ENCODE peak calls at places on chromosomes 6 and 20, in ten cellular contexts. One of them, this sample, is unnamed.

GRCh38 chr20:58482416-58482815 is 32.8 kb downstream of the APCDD1L start:
- DNase-seq in fibroblast of the aortic adventitia: no peak
- DNase-seq in caudate nucleus: no peak
- DNase-seq in germinal center: no peak
- DNase-seq in RPMI7951: peak
- DNase-seq in stimulated activated CD8-positive, alpha-beta memory T cell treated with anti-CD3 and anti-CD28 coated beads, Interleukin-15, amount 100 ng/mL, for 24 hours: no peak
- DNase-seq in stimulated activated CD4-positive, alpha-beta T cell treated with anti-CD3 and anti-CD28 coated beads, Interleukin-12 subunit alpha, Interleukin-12 subunit beta, amount 100 ng/mL, for 24 hours: no peak
- DNase-seq in activated T-cell treated with anti-CD3 and anti-CD28 coated beads for 1 hour: no peak
- DNase-seq in PC-3: no peak
- DNase-seq in H9: peak
- DNase-seq in this sample: peak

GRCh38 chr6:56555438-56555872 is 87.2 kb downstream of the DST start:
- DNase-seq in fibroblast of the aortic adventitia: peak
- DNase-seq in caudate nucleus: no peak
- DNase-seq in germinal center: no peak
- DNase-seq in RPMI7951: no peak
- DNase-seq in stimulated activated CD8-positive, alpha-beta memory T cell treated with anti-CD3 and anti-CD28 coated beads, Interleukin-15, amount 100 ng/mL, for 24 hours: no peak
- DNase-seq in stimulated activated CD4-positive, alpha-beta T cell treated with anti-CD3 and anti-CD28 coated beads, Interleukin-12 subunit alpha, Interleukin-12 subunit beta, amount 100 ng/mL, for 24 hours: no peak
- DNase-seq in activated T-cell treated with anti-CD3 and anti-CD28 coated beads for 1 hour: no peak
- DNase-seq in PC-3: no peak
- DNase-seq in H9: no peak
- DNase-seq in this sample: no peak

GRCh38 chr6:79665725-79666551 is 34.8 kb downstream of the SH3BGRL2 start:
- DNase-seq in fibroblast of the aortic adventitia: no peak
- DNase-seq in caudate nucleus: no peak
- DNase-seq in germinal center: no peak
- DNase-seq in RPMI7951: no peak
- DNase-seq in stimulated activated CD8-positive, alpha-beta memory T cell treated with anti-CD3 and anti-CD28 coated beads, Interleukin-15, amount 100 ng/mL, for 24 hours: no peak
- DNase-seq in stimulated activated CD4-positive, alpha-beta T cell treated with anti-CD3 and anti-CD28 coated beads, Interleukin-12 subunit alpha, Interleukin-12 subunit beta, amount 100 ng/mL, for 24 hours: no peak
- DNase-seq in activated T-cell treated with anti-CD3 and anti-CD28 coated beads for 1 hour: no peak
- DNase-seq in PC-3: no peak
- DNase-seq in H9: no peak
- DNase-seq in this sample: no peak

GRCh38 chr6:90458353-90459224 is 128.3 kb downstream of the MAP3K7 start:
- DNase-seq in fibroblast of the aortic adventitia: peak
- DNase-seq in caudate nucleus: no peak
- DNase-seq in germinal center: peak
- DNase-seq in RPMI7951: no peak
- DNase-seq in stimulated activated CD8-positive, alpha-beta memory T cell treated with anti-CD3 and anti-CD28 coated beads, Interleukin-15, amount 100 ng/mL, for 24 hours: no peak
- DNase-seq in stimulated activated CD4-positive, alpha-beta T cell treated with anti-CD3 and anti-CD28 coated beads, Interleukin-12 subunit alpha, Interleukin-12 subunit beta, amount 100 ng/mL, for 24 hours: peak
- DNase-seq in activated T-cell treated with anti-CD3 and anti-CD28 coated beads for 1 hour: no peak
- DNase-seq in PC-3: no peak
- DNase-seq in H9: no peak
- DNase-seq in this sample: no peak

GRCh38 chr20:17771206-17772004 is 71.6 kb downstream of the BANF2 start:
- DNase-seq in fibroblast of the aortic adventitia: no peak
- DNase-seq in caudate nucleus: no peak
- DNase-seq in germinal center: no peak
- DNase-seq in RPMI7951: peak
- DNase-seq in stimulated activated CD8-positive, alpha-beta memory T cell treated with anti-CD3 and anti-CD28 coated beads, Interleukin-15, amount 100 ng/mL, for 24 hours: no peak
- DNase-seq in stimulated activated CD4-positive, alpha-beta T cell treated with anti-CD3 and anti-CD28 coated beads, Interleukin-12 subunit alpha, Interleukin-12 subunit beta, amount 100 ng/mL, for 24 hours: no peak
- DNase-seq in activated T-cell treated with anti-CD3 and anti-CD28 coated beads for 1 hour: no peak
- DNase-seq in PC-3: no peak
- DNase-seq in H9: no peak
- DNase-seq in this sample: no peak

GRCh38 chr6:145887969-145888368 is 73.4 kb upstream of the FBXO30 start:
- DNase-seq in fibroblast of the aortic adventitia: peak
- DNase-seq in caudate nucleus: no peak
- DNase-seq in germinal center: no peak
- DNase-seq in RPMI7951: peak
- DNase-seq in stimulated activated CD8-positive, alpha-beta memory T cell treated with anti-CD3 and anti-CD28 coated beads, Interleukin-15, amount 100 ng/mL, for 24 hours: no peak
- DNase-seq in stimulated activated CD4-positive, alpha-beta T cell treated with anti-CD3 and anti-CD28 coated beads, Interleukin-12 subunit alpha, Interleukin-12 subunit beta, amount 100 ng/mL, for 24 hours: no peak
- DNase-seq in activated T-cell treated with anti-CD3 and anti-CD28 coated beads for 1 hour: peak
- DNase-seq in PC-3: peak
- DNase-seq in H9: no peak
- DNase-seq in this sample: no peak

GRCh38 chr20:15846446-15846845 is 726.8 kb downstream of the KIF16B start:
- DNase-seq in fibroblast of the aortic adventitia: peak
- DNase-seq in caudate nucleus: no peak
- DNase-seq in germinal center: no peak
- DNase-seq in RPMI7951: no peak
- DNase-seq in stimulated activated CD8-positive, alpha-beta memory T cell treated with anti-CD3 and anti-CD28 coated beads, Interleukin-15, amount 100 ng/mL, for 24 hours: no peak
- DNase-seq in stimulated activated CD4-positive, alpha-beta T cell treated with anti-CD3 and anti-CD28 coated beads, Interleukin-12 subunit alpha, Interleukin-12 subunit beta, amount 100 ng/mL, for 24 hours: no peak
- DNase-seq in activated T-cell treated with anti-CD3 and anti-CD28 coated beads for 1 hour: no peak
- DNase-seq in PC-3: no peak
- DNase-seq in H9: no peak
- DNase-seq in this sample: no peak

GRCh38 chr20:25355191-25355590 is 35.4 kb downstream of the ABHD12 start:
- DNase-seq in fibroblast of the aortic adventitia: no peak
- DNase-seq in caudate nucleus: no peak
- DNase-seq in germinal center: no peak
- DNase-seq in RPMI7951: no peak
- DNase-seq in stimulated activated CD8-positive, alpha-beta memory T cell treated with anti-CD3 and anti-CD28 coated beads, Interleukin-15, amount 100 ng/mL, for 24 hours: no peak
- DNase-seq in stimulated activated CD4-positive, alpha-beta T cell treated with anti-CD3 and anti-CD28 coated beads, Interleukin-12 subunit alpha, Interleukin-12 subunit beta, amount 100 ng/mL, for 24 hours: no peak
- DNase-seq in activated T-cell treated with anti-CD3 and anti-CD28 coated beads for 1 hour: no peak
- DNase-seq in PC-3: no peak
- DNase-seq in H9: no peak
- DNase-seq in this sample: no peak

GRCh38 chr20:50283922-50284810 is 93.5 kb downstream of the CEBPB start:
- DNase-seq in fibroblast of the aortic adventitia: no peak
- DNase-seq in caudate nucleus: no peak
- DNase-seq in germinal center: peak
- DNase-seq in RPMI7951: peak
- DNase-seq in stimulated activated CD8-positive, alpha-beta memory T cell treated with anti-CD3 and anti-CD28 coated beads, Interleukin-15, amount 100 ng/mL, for 24 hours: no peak
- DNase-seq in stimulated activated CD4-positive, alpha-beta T cell treated with anti-CD3 and anti-CD28 coated beads, Interleukin-12 subunit alpha, Interleukin-12 subunit beta, amount 100 ng/mL, for 24 hours: no peak
- DNase-seq in activated T-cell treated with anti-CD3 and anti-CD28 coated beads for 1 hour: no peak
- DNase-seq in PC-3: peak
- DNase-seq in H9: no peak
- DNase-seq in this sample: no peak

GRCh38 chr20:11394145-11394833 is 523.4 kb upstream of the BTBD3 start:
- DNase-seq in fibroblast of the aortic adventitia: peak
- DNase-seq in caudate nucleus: no peak
- DNase-seq in germinal center: no peak
- DNase-seq in RPMI7951: peak
- DNase-seq in stimulated activated CD8-positive, alpha-beta memory T cell treated with anti-CD3 and anti-CD28 coated beads, Interleukin-15, amount 100 ng/mL, for 24 hours: no peak
- DNase-seq in stimulated activated CD4-positive, alpha-beta T cell treated with anti-CD3 and anti-CD28 coated beads, Interleukin-12 subunit alpha, Interleukin-12 subunit beta, amount 100 ng/mL, for 24 hours: no peak
- DNase-seq in activated T-cell treated with anti-CD3 and anti-CD28 coated beads for 1 hour: no peak
- DNase-seq in PC-3: peak
- DNase-seq in H9: no peak
- DNase-seq in this sample: no peak

GRCh38 chr20:60792941-60793340 is 459.1 kb upstream of the CDH4 start:
- DNase-seq in fibroblast of the aortic adventitia: no peak
- DNase-seq in caudate nucleus: no peak
- DNase-seq in germinal center: no peak
- DNase-seq in RPMI7951: no peak
- DNase-seq in stimulated activated CD8-positive, alpha-beta memory T cell treated with anti-CD3 and anti-CD28 coated beads, Interleukin-15, amount 100 ng/mL, for 24 hours: no peak
- DNase-seq in stimulated activated CD4-positive, alpha-beta T cell treated with anti-CD3 and anti-CD28 coated beads, Interleukin-12 subunit alpha, Interleukin-12 subunit beta, amount 100 ng/mL, for 24 hours: no peak
- DNase-seq in activated T-cell treated with anti-CD3 and anti-CD28 coated beads for 1 hour: no peak
- DNase-seq in PC-3: no peak
- DNase-seq in H9: no peak
- DNase-seq in this sample: no peak

GRCh38 chr6:170360476-170360875 is 53.9 kb downstream of the FAM120B start:
- DNase-seq in fibroblast of the aortic adventitia: peak
- DNase-seq in caudate nucleus: no peak
- DNase-seq in germinal center: no peak
- DNase-seq in RPMI7951: peak
- DNase-seq in stimulated activated CD8-positive, alpha-beta memory T cell treated with anti-CD3 and anti-CD28 coated beads, Interleukin-15, amount 100 ng/mL, for 24 hours: no peak
- DNase-seq in stimulated activated CD4-positive, alpha-beta T cell treated with anti-CD3 and anti-CD28 coated beads, Interleukin-12 subunit alpha, Interleukin-12 subunit beta, amount 100 ng/mL, for 24 hours: no peak
- DNase-seq in activated T-cell treated with anti-CD3 and anti-CD28 coated beads for 1 hour: no peak
- DNase-seq in PC-3: no peak
- DNase-seq in H9: no peak
- DNase-seq in this sample: peak

GRCh38 chr6:118280210-118280609 is 267.9 kb upstream of the PLN start:
- DNase-seq in fibroblast of the aortic adventitia: no peak
- DNase-seq in caudate nucleus: no peak
- DNase-seq in germinal center: no peak
- DNase-seq in RPMI7951: peak
- DNase-seq in stimulated activated CD8-positive, alpha-beta memory T cell treated with anti-CD3 and anti-CD28 coated beads, Interleukin-15, amount 100 ng/mL, for 24 hours: no peak
- DNase-seq in stimulated activated CD4-positive, alpha-beta T cell treated with anti-CD3 and anti-CD28 coated beads, Interleukin-12 subunit alpha, Interleukin-12 subunit beta, amount 100 ng/mL, for 24 hours: no peak
- DNase-seq in activated T-cell treated with anti-CD3 and anti-CD28 coated beads for 1 hour: no peak
- DNase-seq in PC-3: no peak
- DNase-seq in H9: no peak
- DNase-seq in this sample: no peak

GRCh38 chr20:25294459-25295385 is 46.8 kb downstream of the PYGB start:
- DNase-seq in fibroblast of the aortic adventitia: peak
- DNase-seq in caudate nucleus: peak
- DNase-seq in germinal center: peak
- DNase-seq in RPMI7951: peak
- DNase-seq in stimulated activated CD8-positive, alpha-beta memory T cell treated with anti-CD3 and anti-CD28 coated beads, Interleukin-15, amount 100 ng/mL, for 24 hours: peak
- DNase-seq in stimulated activated CD4-positive, alpha-beta T cell treated with anti-CD3 and anti-CD28 coated beads, Interleukin-12 subunit alpha, Interleukin-12 subunit beta, amount 100 ng/mL, for 24 hours: peak
- DNase-seq in activated T-cell treated with anti-CD3 and anti-CD28 coated beads for 1 hour: peak
- DNase-seq in PC-3: peak
- DNase-seq in H9: peak
- DNase-seq in this sample: no peak

GRCh38 chr6:85285146-85285545 is 164.7 kb upstream of the NT5E start:
- DNase-seq in fibroblast of the aortic adventitia: no peak
- DNase-seq in caudate nucleus: no peak
- DNase-seq in germinal center: no peak
- DNase-seq in RPMI7951: no peak
- DNase-seq in stimulated activated CD8-positive, alpha-beta memory T cell treated with anti-CD3 and anti-CD28 coated beads, Interleukin-15, amount 100 ng/mL, for 24 hours: no peak
- DNase-seq in stimulated activated CD4-positive, alpha-beta T cell treated with anti-CD3 and anti-CD28 coated beads, Interleukin-12 subunit alpha, Interleukin-12 subunit beta, amount 100 ng/mL, for 24 hours: no peak
- DNase-seq in activated T-cell treated with anti-CD3 and anti-CD28 coated beads for 1 hour: no peak
- DNase-seq in PC-3: no peak
- DNase-seq in H9: no peak
- DNase-seq in this sample: no peak

GRCh38 chr6:7707787-7708186 is 18.1 kb upstream of the BMP6 start:
- DNase-seq in fibroblast of the aortic adventitia: peak
- DNase-seq in caudate nucleus: no peak
- DNase-seq in germinal center: no peak
- DNase-seq in RPMI7951: no peak
- DNase-seq in stimulated activated CD8-positive, alpha-beta memory T cell treated with anti-CD3 and anti-CD28 coated beads, Interleukin-15, amount 100 ng/mL, for 24 hours: no peak
- DNase-seq in stimulated activated CD4-positive, alpha-beta T cell treated with anti-CD3 and anti-CD28 coated beads, Interleukin-12 subunit alpha, Interleukin-12 subunit beta, amount 100 ng/mL, for 24 hours: no peak
- DNase-seq in activated T-cell treated with anti-CD3 and anti-CD28 coated beads for 1 hour: no peak
- DNase-seq in PC-3: peak
- DNase-seq in H9: no peak
- DNase-seq in this sample: no peak

GRCh38 chr20:7912551-7912950 is 27.7 kb downstream of the HAO1 start:
- DNase-seq in fibroblast of the aortic adventitia: no peak
- DNase-seq in caudate nucleus: no peak
- DNase-seq in germinal center: no peak
- DNase-seq in RPMI7951: peak
- DNase-seq in stimulated activated CD8-positive, alpha-beta memory T cell treated with anti-CD3 and anti-CD28 coated beads, Interleukin-15, amount 100 ng/mL, for 24 hours: no peak
- DNase-seq in stimulated activated CD4-positive, alpha-beta T cell treated with anti-CD3 and anti-CD28 coated beads, Interleukin-12 subunit alpha, Interleukin-12 subunit beta, amount 100 ng/mL, for 24 hours: no peak
- DNase-seq in activated T-cell treated with anti-CD3 and anti-CD28 coated beads for 1 hour: no peak
- DNase-seq in PC-3: peak
- DNase-seq in H9: no peak
- DNase-seq in this sample: no peak

GRCh38 chr20:25507385-25508082 is 77.8 kb downstream of the NINL start:
- DNase-seq in fibroblast of the aortic adventitia: no peak
- DNase-seq in caudate nucleus: no peak
- DNase-seq in germinal center: no peak
- DNase-seq in RPMI7951: no peak
- DNase-seq in stimulated activated CD8-positive, alpha-beta memory T cell treated with anti-CD3 and anti-CD28 coated beads, Interleukin-15, amount 100 ng/mL, for 24 hours: no peak
- DNase-seq in stimulated activated CD4-positive, alpha-beta T cell treated with anti-CD3 and anti-CD28 coated beads, Interleukin-12 subunit alpha, Interleukin-12 subunit beta, amount 100 ng/mL, for 24 hours: no peak
- DNase-seq in activated T-cell treated with anti-CD3 and anti-CD28 coated beads for 1 hour: no peak
- DNase-seq in PC-3: no peak
- DNase-seq in H9: no peak
- DNase-seq in this sample: no peak

GRCh38 chr20:1377341-1377871 is 15.4 kb downstream of the FKBP1A start:
- DNase-seq in fibroblast of the aortic adventitia: no peak
- DNase-seq in caudate nucleus: no peak
- DNase-seq in germinal center: no peak
- DNase-seq in RPMI7951: no peak
- DNase-seq in stimulated activated CD8-positive, alpha-beta memory T cell treated with anti-CD3 and anti-CD28 coated beads, Interleukin-15, amount 100 ng/mL, for 24 hours: no peak
- DNase-seq in stimulated activated CD4-positive, alpha-beta T cell treated with anti-CD3 and anti-CD28 coated beads, Interleukin-12 subunit alpha, Interleukin-12 subunit beta, amount 100 ng/mL, for 24 hours: no peak
- DNase-seq in activated T-cell treated with anti-CD3 and anti-CD28 coated beads for 1 hour: no peak
- DNase-seq in PC-3: peak
- DNase-seq in H9: no peak
- DNase-seq in this sample: no peak

GRCh38 chr20:50111120-50111828 is 1.7 kb downstream of the UBE2V1 start:
- DNase-seq in fibroblast of the aortic adventitia: peak
- DNase-seq in caudate nucleus: no peak
- DNase-seq in germinal center: no peak
- DNase-seq in RPMI7951: peak
- DNase-seq in stimulated activated CD8-positive, alpha-beta memory T cell treated with anti-CD3 and anti-CD28 coated beads, Interleukin-15, amount 100 ng/mL, for 24 hours: no peak
- DNase-seq in stimulated activated CD4-positive, alpha-beta T cell treated with anti-CD3 and anti-CD28 coated beads, Interleukin-12 subunit alpha, Interleukin-12 subunit beta, amount 100 ng/mL, for 24 hours: peak
- DNase-seq in activated T-cell treated with anti-CD3 and anti-CD28 coated beads for 1 hour: no peak
- DNase-seq in PC-3: peak
- DNase-seq in H9: no peak
- DNase-seq in this sample: no peak

GRCh38 chr20:59518881-59519706 is 85.2 kb upstream of the PHACTR3 start:
- DNase-seq in fibroblast of the aortic adventitia: peak
- DNase-seq in caudate nucleus: no peak
- DNase-seq in germinal center: peak
- DNase-seq in RPMI7951: peak
- DNase-seq in stimulated activated CD8-positive, alpha-beta memory T cell treated with anti-CD3 and anti-CD28 coated beads, Interleukin-15, amount 100 ng/mL, for 24 hours: no peak
- DNase-seq in stimulated activated CD4-positive, alpha-beta T cell treated with anti-CD3 and anti-CD28 coated beads, Interleukin-12 subunit alpha, Interleukin-12 subunit beta, amount 100 ng/mL, for 24 hours: no peak
- DNase-seq in activated T-cell treated with anti-CD3 and anti-CD28 coated beads for 1 hour: no peak
- DNase-seq in PC-3: peak
- DNase-seq in H9: peak
- DNase-seq in this sample: no peak

GRCh38 chr6:83594936-83595335 is 82.6 kb downstream of the PRSS35 start:
- DNase-seq in fibroblast of the aortic adventitia: no peak
- DNase-seq in caudate nucleus: no peak
- DNase-seq in germinal center: no peak
- DNase-seq in RPMI7951: no peak
- DNase-seq in stimulated activated CD8-positive, alpha-beta memory T cell treated with anti-CD3 and anti-CD28 coated beads, Interleukin-15, amount 100 ng/mL, for 24 hours: no peak
- DNase-seq in stimulated activated CD4-positive, alpha-beta T cell treated with anti-CD3 and anti-CD28 coated beads, Interleukin-12 subunit alpha, Interleukin-12 subunit beta, amount 100 ng/mL, for 24 hours: no peak
- DNase-seq in activated T-cell treated with anti-CD3 and anti-CD28 coated beads for 1 hour: no peak
- DNase-seq in PC-3: no peak
- DNase-seq in H9: no peak
- DNase-seq in this sample: no peak

GRCh38 chr6:34055223-34055933 is 90.5 kb downstream of the GRM4 start:
- DNase-seq in fibroblast of the aortic adventitia: peak
- DNase-seq in caudate nucleus: no peak
- DNase-seq in germinal center: peak
- DNase-seq in RPMI7951: peak
- DNase-seq in stimulated activated CD8-positive, alpha-beta memory T cell treated with anti-CD3 and anti-CD28 coated beads, Interleukin-15, amount 100 ng/mL, for 24 hours: peak
- DNase-seq in stimulated activated CD4-positive, alpha-beta T cell treated with anti-CD3 and anti-CD28 coated beads, Interleukin-12 subunit alpha, Interleukin-12 subunit beta, amount 100 ng/mL, for 24 hours: peak
- DNase-seq in activated T-cell treated with anti-CD3 and anti-CD28 coated beads for 1 hour: peak
- DNase-seq in PC-3: peak
- DNase-seq in H9: peak
- DNase-seq in this sample: peak

GRCh38 chr6:55794136-55794812 is 81.1 kb downstream of the BMP5 start:
- DNase-seq in fibroblast of the aortic adventitia: peak
- DNase-seq in caudate nucleus: no peak
- DNase-seq in germinal center: no peak
- DNase-seq in RPMI7951: peak
- DNase-seq in stimulated activated CD8-positive, alpha-beta memory T cell treated with anti-CD3 and anti-CD28 coated beads, Interleukin-15, amount 100 ng/mL, for 24 hours: no peak
- DNase-seq in stimulated activated CD4-positive, alpha-beta T cell treated with anti-CD3 and anti-CD28 coated beads, Interleukin-12 subunit alpha, Interleukin-12 subunit beta, amount 100 ng/mL, for 24 hours: no peak
- DNase-seq in activated T-cell treated with anti-CD3 and anti-CD28 coated beads for 1 hour: no peak
- DNase-seq in PC-3: peak
- DNase-seq in H9: no peak
- DNase-seq in this sample: no peak

GRCh38 chr6:17035257-17035757 is 66.5 kb upstream of the STMND1 start:
- DNase-seq in fibroblast of the aortic adventitia: no peak
- DNase-seq in caudate nucleus: no peak
- DNase-seq in germinal center: no peak
- DNase-seq in RPMI7951: no peak
- DNase-seq in stimulated activated CD8-positive, alpha-beta memory T cell treated with anti-CD3 and anti-CD28 coated beads, Interleukin-15, amount 100 ng/mL, for 24 hours: no peak
- DNase-seq in stimulated activated CD4-positive, alpha-beta T cell treated with anti-CD3 and anti-CD28 coated beads, Interleukin-12 subunit alpha, Interleukin-12 subunit beta, amount 100 ng/mL, for 24 hours: no peak
- DNase-seq in activated T-cell treated with anti-CD3 and anti-CD28 coated beads for 1 hour: no peak
- DNase-seq in PC-3: no peak
- DNase-seq in H9: no peak
- DNase-seq in this sample: no peak